ENCODE peak calls at places on chromosomes 13 and 19, in seven cellular contexts. W, K, J, P, C, V and H are unnamed samples.

GRCh38 chr19:35024095-35024494 is 6.2 kb upstream of the SCN1B start:
- DNase-seq in P (no peak), W (no peak), V (no peak), K (no peak), J (no peak), C (no peak), H (no peak)

GRCh38 chr19:33462112-33462726 is 59.4 kb downstream of the PEPD start:
- DNase-seq in W (no peak), K (no peak), V (no peak), C (no peak), P (no peak), J (peak; percentile 20), H (no peak)

GRCh38 chr13:31965361-31966066 is 66.1 kb upstream of the FRY start:
- DNase-seq in J (no peak), V (peak; percentile 62), P (peak; percentile 84), K (no peak), C (no peak), W (no peak), H (no peak)

GRCh38 chr19:28466107-28467045 is 746.6 kb downstream of the UQCRFS1 start:
- DNase-seq in J (peak; percentile 90), W (peak; percentile 52), P (no peak), K (peak; percentile 76), V (peak; percentile 20), C (peak; percentile 29), H (peak; percentile 69)

GRCh38 chr13:98495627-98496238 is 81.2 kb downstream of the STK24 start:
- DNase-seq in W (no peak), K (peak; percentile 48), P (no peak), V (no peak), J (peak; percentile 71), C (no peak), H (peak; percentile 33)

GRCh38 chr19:35334064-35334753 is 5.2 kb downstream of the CD22 start:
- DNase-seq in K (no peak), J (no peak), P (no peak), V (no peak), C (no peak), W (no peak), H (no peak)

GRCh38 chr19:9877775-9878510 is 42.8 kb downstream of the PIN1 start:
- DNase-seq in P (no peak), K (no peak), V (peak; percentile 43), W (no peak), J (no peak), C (no peak), H (no peak)

GRCh38 chr13:93227280-93227905 is 786 bp downstream of the GPC6 start:
- DNase-seq in W (no peak), V (peak; percentile 47), C (peak; percentile 74), K (peak; percentile 75), J (peak; percentile 79), P (no peak), H (peak; percentile 55)

DNA sequence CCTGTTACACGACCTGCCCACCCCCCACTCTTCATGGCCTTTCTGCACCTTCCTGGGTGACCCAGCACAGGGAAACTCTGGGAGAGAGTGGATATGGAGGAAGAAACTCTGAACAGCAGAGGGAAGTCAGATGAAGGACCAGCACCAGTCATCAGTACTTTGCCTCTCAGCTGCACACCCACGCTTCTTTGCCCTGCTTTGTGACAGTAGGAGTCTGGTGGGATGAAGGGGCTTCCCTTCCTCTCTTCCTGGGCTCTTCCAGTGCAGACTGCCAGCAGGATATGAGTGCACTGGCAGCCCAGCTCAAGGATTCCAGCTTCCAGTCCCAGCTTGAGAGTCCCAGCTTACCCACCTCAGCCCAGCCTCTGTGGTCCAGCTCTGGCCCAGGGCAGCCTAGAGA is 68.9 kb downstream of the CRYL1 start:
- DNase-seq in J (no peak), C (no peak), W (no peak), V (no peak), K (no peak), P (no peak), H (no peak)
- H3K27ac ChIP-seq in J (no peak overlapping the region), C (no peak overlapping the region), W (no peak overlapping the region), V (no peak overlapping the region), K (no peak overlapping the region), P (no peak overlapping the region), H (no peak overlapping the region)

GRCh38 chr13:83987394-83987793 is 105.1 kb upstream of the SLITRK1 start:
- DNase-seq in J (no peak), P (no peak), C (no peak), K (no peak), V (no peak), W (no peak), H (no peak)

GRCh38 chr13:83980322-83980721 is 98.0 kb upstream of the SLITRK1 start:
- DNase-seq in V (no peak), K (no peak), J (no peak), W (no peak), P (no peak), C (no peak), H (peak; percentile 11)

GRCh38 chr13:83984793-83985192 is 102.5 kb upstream of the SLITRK1 start:
- DNase-seq in W (no peak), V (no peak), P (no peak), C (no peak), J (no peak), K (no peak), H (no peak)
- H3K36me3 ChIP-seq in W (no peaks in the 10 kb centered on the region), V (no peaks in the 10 kb centered on the region), P (no peaks in the 10 kb centered on the region), C (no peaks in the 10 kb centered on the region), J (no peaks in the 10 kb centered on the region), K (no peaks in the 10 kb centered on the region), H (no peaks in the 10 kb centered on the region)

DNA sequence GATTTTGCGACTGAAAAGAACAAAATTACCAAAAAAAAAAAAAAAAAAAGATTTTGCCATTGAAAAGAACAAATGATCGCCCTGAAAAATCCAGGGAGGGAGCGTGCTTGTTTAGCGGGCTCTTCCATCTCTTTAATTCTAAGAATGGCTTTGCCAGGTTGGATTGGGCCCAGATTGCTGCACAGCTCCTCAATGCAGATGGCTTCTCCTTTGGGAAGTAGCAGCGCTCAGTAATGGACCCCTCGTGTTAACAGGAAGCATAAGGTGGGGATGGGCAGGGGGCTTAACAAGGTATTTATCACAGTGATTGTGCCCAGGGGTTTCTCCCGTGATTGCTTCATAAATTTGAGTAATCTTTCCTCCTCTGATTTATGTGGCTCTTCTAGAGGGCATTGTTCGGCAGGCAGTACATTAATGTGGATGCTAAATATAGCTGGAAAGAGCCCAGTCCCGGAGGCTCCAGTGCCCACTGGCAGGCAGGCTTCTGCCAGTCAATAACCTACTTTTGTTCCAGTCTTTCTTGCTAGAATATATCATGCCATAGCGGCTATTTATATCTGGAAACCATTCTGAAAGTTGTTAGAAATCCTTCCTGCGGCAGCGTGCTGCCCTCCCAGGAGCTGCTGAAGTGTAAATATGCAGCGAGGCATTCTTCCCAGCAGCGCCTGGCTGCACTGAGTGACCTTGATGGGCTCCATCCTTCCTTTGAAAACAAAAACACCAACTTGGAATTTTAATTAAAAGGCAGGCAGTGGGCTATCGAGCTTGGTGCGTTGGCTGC is 64.9 kb downstream of the FGF9 start:
- DNase-seq in P (no peak), J (peak; percentile 73), W (no peak), C (no peak), V (no peak), K (no peak), H (no peak)
- H3K27ac ChIP-seq in P (no peak overlapping the region), J (no peak overlapping the region), W (no peak overlapping the region), C (no peak overlapping the region), V (no peak overlapping the region), K (no peak overlapping the region), H (no peak overlapping the region)

GRCh38 chr19:49803529-49803856 is 9.6 kb downstream of the FUZ start:
- DNase-seq in W (no peak), J (no peak), C (no peak), V (no peak), K (no peak), P (no peak), H (no peak)
- H3K36me3 ChIP-seq in W (peaks cover 9% of the 10 kb centered on the region), J (peaks cover 44% of the 10 kb centered on the region), C (peaks cover 28% of the 10 kb centered on the region), V (peaks cover 12% of the 10 kb centered on the region), K (no peaks in the 10 kb centered on the region), P (peaks cover 21% of the 10 kb centered on the region), H (peaks cover 54% of the 10 kb centered on the region)

DNA sequence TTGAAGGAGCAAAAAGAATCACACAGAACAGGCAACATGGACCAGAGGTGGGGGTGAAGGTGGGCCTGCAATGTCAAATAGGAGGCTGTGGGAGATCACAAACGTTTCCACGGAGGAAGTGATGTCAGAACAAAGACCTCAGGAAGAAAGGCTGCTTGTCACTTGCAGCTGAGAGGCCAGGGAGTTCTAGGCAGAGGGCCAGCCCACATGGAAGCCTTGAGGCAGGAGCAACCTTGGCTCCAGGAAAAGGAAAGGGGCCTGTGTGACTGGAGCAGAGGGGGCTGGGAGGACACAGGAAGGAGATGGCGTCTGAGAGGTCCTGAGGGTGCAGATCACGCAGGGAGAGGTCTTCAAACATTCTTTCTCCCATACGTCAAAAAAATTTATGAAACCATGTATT is 16.3 kb downstream of the ZNF160 start:
- DNase-seq in P (no peak), J (no peak), W (no peak), K (no peak), C (no peak), V (no peak), H (no peak)
- H3K27ac ChIP-seq in P (no peak overlapping the region), J (no peak overlapping the region), W (no peak overlapping the region), K (no peak overlapping the region), C (no peak overlapping the region), V (peak overlapping the region; percentile 4), H (no peak overlapping the region)

GRCh38 chr13:113226873-113227272 is 17.5 kb downstream of the CUL4A start:
- DNase-seq in C (no peak), W (no peak), P (no peak), J (no peak), K (no peak), V (no peak), H (no peak)
- H3K36me3 ChIP-seq in C (peaks cover 15% of the 10 kb centered on the region), W (peaks cover 36% of the 10 kb centered on the region), P (peaks cover 22% of the 10 kb centered on the region), J (peaks cover 85% of the 10 kb centered on the region), K (peaks cover 4% of the 10 kb centered on the region), V (peaks cover 29% of the 10 kb centered on the region), H (peaks cover 7% of the 10 kb centered on the region)

GRCh38 chr13:49292742-49293498 is 45.2 kb downstream of the CDADC1 start:
- DNase-seq in C (peak; percentile 39), W (no peak), V (peak; percentile 76), P (no peak), J (no peak), K (no peak), H (peak; percentile 61)

GRCh38 chr13:49288458-49288857 is 40.7 kb downstream of the CDADC1 start:
- DNase-seq in V (no peak), K (no peak), W (no peak), J (no peak), C (no peak), P (no peak), H (no peak)

DNA sequence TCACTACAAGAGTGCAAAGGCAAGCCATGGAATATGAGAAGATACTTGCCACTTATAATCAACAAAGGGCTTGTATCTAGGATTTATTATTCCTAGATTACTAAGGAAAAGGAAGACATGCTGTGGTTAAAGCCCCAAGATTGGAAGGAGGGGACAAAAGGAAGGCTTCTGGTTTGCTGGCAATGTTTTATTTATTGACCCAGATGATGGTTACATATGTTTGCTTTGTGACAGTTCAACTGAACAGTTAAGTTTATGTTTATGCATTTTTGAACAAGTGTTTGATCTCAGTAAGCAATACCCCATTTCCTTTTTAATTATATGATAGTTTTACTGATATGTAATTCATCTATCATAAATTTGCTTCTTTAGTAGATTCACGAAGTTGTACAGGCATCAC is 40.3 kb downstream of the CDADC1 start:
- DNase-seq in K (no peak), J (no peak), C (no peak), V (no peak), W (no peak), P (no peak), H (no peak)
- H3K27ac ChIP-seq in K (no peak overlapping the region), J (no peak overlapping the region), C (no peak overlapping the region), V (no peak overlapping the region), W (no peak overlapping the region), P (no peak overlapping the region), H (no peak overlapping the region)